ENCODE peak calls at places on chromosome 19, in four cellular contexts. One of them, this sample, is unnamed.
A peak's percentile ranks its signal among the peaks of the same experiment; 100 is the strongest.

GRCh38 chr19:44447864-44448674 is at the start of gene ZNF229:
- DNase-seq in foreskin fibroblast: peak; percentile 97
- DNase-seq in fibroblast of mammary gland: peak; percentile 93
- DNase-seq in dorsolateral prefrontal cortex: peak; percentile 72
- DNase-seq in this sample: peak; percentile 51

GRCh38 chr19:41570639-41571112 is 5.3 kb upstream of the CEACAM21 start:
- DNase-seq in foreskin fibroblast: peak; percentile 89
- DNase-seq in fibroblast of mammary gland: peak; percentile 62
- DNase-seq in dorsolateral prefrontal cortex: peak; percentile 65
- DNase-seq in this sample: peak; percentile 81

GRCh38 chr19:1253514-1254080 is 5.2 kb downstream of the MIDN start:
- DNase-seq in foreskin fibroblast: no peak
- DNase-seq in fibroblast of mammary gland: no peak
- DNase-seq in dorsolateral prefrontal cortex: no peak
- DNase-seq in this sample: no peak

GRCh38 chr19:3670796-3671679 is 29.2 kb downstream of the PIP5K1C start:
- DNase-seq in foreskin fibroblast: peak; percentile 89
- DNase-seq in fibroblast of mammary gland: peak; percentile 80
- DNase-seq in dorsolateral prefrontal cortex: no peak
- DNase-seq in this sample: peak; percentile 92

GRCh38 chr19:11921852-11922495 is 2.9 kb upstream of the ZNF700 start:
- DNase-seq in foreskin fibroblast: no peak
- DNase-seq in fibroblast of mammary gland: no peak
- DNase-seq in dorsolateral prefrontal cortex: no peak
- DNase-seq in this sample: no peak

GRCh38 chr19:40673377-40673776 is 17.1 kb downstream of the NUMBL start:
- DNase-seq in foreskin fibroblast: no peak
- DNase-seq in fibroblast of mammary gland: no peak
- DNase-seq in dorsolateral prefrontal cortex: no peak
- DNase-seq in this sample: no peak

GRCh38 chr19:41325947-41326706 is 16.2 kb downstream of the CCDC97 start:
- DNase-seq in foreskin fibroblast: peak; percentile 80
- DNase-seq in fibroblast of mammary gland: peak; percentile 81
- DNase-seq in dorsolateral prefrontal cortex: no peak
- DNase-seq in this sample: peak; percentile 79

GRCh38 chr19:18764591-18765051 is 26.5 kb downstream of the COMP start:
- DNase-seq in foreskin fibroblast: peak; percentile 80
- DNase-seq in fibroblast of mammary gland: peak; percentile 51
- DNase-seq in dorsolateral prefrontal cortex: no peak
- DNase-seq in this sample: no peak

GRCh38 chr19:21463449-21464105 is 41.8 kb upstream of the ZNF429 start:
- DNase-seq in foreskin fibroblast: no peak
- DNase-seq in fibroblast of mammary gland: no peak
- DNase-seq in dorsolateral prefrontal cortex: no peak
- DNase-seq in this sample: peak; percentile 33

GRCh38 chr19:42634409-42635232 is 39.9 kb upstream of the CEACAM8 start:
- DNase-seq in foreskin fibroblast: peak; percentile 58
- DNase-seq in fibroblast of mammary gland: peak; percentile 35
- DNase-seq in dorsolateral prefrontal cortex: no peak
- DNase-seq in this sample: peak; percentile 50
- TF ChIP-seq CTCF in foreskin fibroblast: peak; percentile 90
- TF ChIP-seq CTCF in fibroblast of mammary gland: peak; percentile 77
- TF ChIP-seq CTCF in dorsolateral prefrontal cortex: peak; percentile 62
- TF ChIP-seq CTCF in this sample: peak; percentile 69

GRCh38 chr19:15257782-15258181 is 25.5 kb upstream of the EPHX3 start:
- DNase-seq in foreskin fibroblast: no peak
- DNase-seq in fibroblast of mammary gland: no peak
- DNase-seq in dorsolateral prefrontal cortex: no peak
- DNase-seq in this sample: no peak

GRCh38 chr19:15259900-15260299 is 27.7 kb upstream of the EPHX3 start:
- DNase-seq in foreskin fibroblast: no peak
- DNase-seq in fibroblast of mammary gland: no peak
- DNase-seq in dorsolateral prefrontal cortex: no peak
- DNase-seq in this sample: no peak

GRCh38 chr19:15263361-15263985 is 31.2 kb upstream of the EPHX3 start:
- DNase-seq in foreskin fibroblast: no peak
- DNase-seq in fibroblast of mammary gland: no peak
- DNase-seq in dorsolateral prefrontal cortex: no peak
- DNase-seq in this sample: no peak

GRCh38 chr19:15262011-15262410 is 29.8 kb upstream of the EPHX3 start:
- DNase-seq in foreskin fibroblast: no peak
- DNase-seq in fibroblast of mammary gland: no peak
- DNase-seq in dorsolateral prefrontal cortex: no peak
- DNase-seq in this sample: no peak

GRCh38 chr19:15260939-15261338 is 28.7 kb upstream of the EPHX3 start:
- DNase-seq in foreskin fibroblast: peak; percentile 30
- DNase-seq in fibroblast of mammary gland: no peak
- DNase-seq in dorsolateral prefrontal cortex: no peak
- DNase-seq in this sample: no peak
- TF ChIP-seq CTCF in foreskin fibroblast: no peak
- TF ChIP-seq CTCF in fibroblast of mammary gland: peak; percentile 32
- TF ChIP-seq CTCF in dorsolateral prefrontal cortex: peak; percentile 29
- TF ChIP-seq CTCF in this sample: no peak

DNA sequence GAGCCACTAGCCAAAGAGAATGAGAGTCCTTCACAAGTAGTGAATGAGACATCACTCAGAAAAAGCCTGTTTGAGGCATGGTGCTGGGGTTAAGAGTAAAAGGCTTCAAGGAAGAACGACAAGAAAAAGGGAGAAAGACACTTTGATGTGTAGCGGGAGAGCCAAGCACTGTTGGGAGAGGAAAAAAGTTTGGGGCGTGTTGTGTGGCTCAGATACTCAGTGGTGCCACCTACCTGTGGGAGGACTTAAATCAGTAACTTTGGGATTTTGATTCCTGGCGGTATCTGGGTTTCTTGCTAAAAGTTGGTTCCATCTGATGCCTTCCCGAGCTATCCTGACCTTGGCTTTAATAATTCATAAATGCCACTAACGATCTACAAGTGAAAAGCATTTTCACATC is 12.3 kb downstream of the ELSPBP1 start:
- DNase-seq in foreskin fibroblast: no peak
- DNase-seq in fibroblast of mammary gland: no peak
- DNase-seq in dorsolateral prefrontal cortex: no peak
- DNase-seq in this sample: no peak
- TF ChIP-seq CTCF in foreskin fibroblast: peak; percentile 22
- TF ChIP-seq CTCF in fibroblast of mammary gland: peak; percentile 12
- TF ChIP-seq CTCF in dorsolateral prefrontal cortex: no peak
- TF ChIP-seq CTCF in this sample: no peak

GRCh38 chr19:23075031-23075733 is 41.6 kb upstream of the ZNF730 start:
- DNase-seq in foreskin fibroblast: peak; percentile 81
- DNase-seq in fibroblast of mammary gland: peak; percentile 74
- DNase-seq in dorsolateral prefrontal cortex: peak; percentile 29
- DNase-seq in this sample: peak; percentile 34
- TF ChIP-seq CTCF in foreskin fibroblast: no peak
- TF ChIP-seq CTCF in fibroblast of mammary gland: no peak
- TF ChIP-seq CTCF in dorsolateral prefrontal cortex: no peak
- TF ChIP-seq CTCF in this sample: no peak

DNA sequence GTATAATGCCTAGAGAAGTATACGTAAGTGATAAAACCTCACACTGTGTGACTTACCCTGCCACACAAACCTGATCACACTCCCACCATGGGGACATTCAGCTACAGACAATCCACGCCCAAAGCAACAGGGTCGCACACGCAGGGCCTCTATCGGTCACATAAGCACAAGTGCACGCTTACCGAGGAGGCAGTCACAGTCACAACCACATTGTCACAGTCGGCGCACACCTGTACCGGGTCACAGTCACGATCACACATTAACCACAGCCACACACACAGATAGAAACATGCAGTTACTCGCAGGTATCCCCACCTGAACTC is 584 bp downstream of the ZNF566 start:
- DNase-seq in foreskin fibroblast: peak; percentile 33
- DNase-seq in fibroblast of mammary gland: peak; percentile 6
- DNase-seq in dorsolateral prefrontal cortex: peak; percentile 47
- DNase-seq in this sample: peak; percentile 51
- TF ChIP-seq CTCF in foreskin fibroblast: no peak
- TF ChIP-seq CTCF in fibroblast of mammary gland: no peak
- TF ChIP-seq CTCF in dorsolateral prefrontal cortex: no peak
- TF ChIP-seq CTCF in this sample: peak; percentile 42

This sample was measured in GM13976.